ENCODE peak calls at places on chromosomes 11 and 22, in four cellular contexts. M, Y, C and Z are unnamed samples.
A peak's percentile ranks its signal among the peaks of the same experiment; 100 is the strongest.

GRCh38 chr11:63761870-63762661 is 6.5 kb downstream of the ZFTA start:
- DNase-seq in M (no peak), Y (no peak), C (no peak), Z (peak; percentile 13)

GRCh38 chr11:81070948-81071347 is 1630.1 kb upstream of the TENM4 start:
- DNase-seq in M (peak; percentile 55), Y (no peak), C (no peak), Z (peak; percentile 64)

GRCh38 chr11:115939726-115940421 is 435.7 kb upstream of the CADM1 start:
- DNase-seq in M (no peak), Y (no peak), C (peak; percentile 72), Z (no peak)

GRCh38 chr22:45818130-45819085 is 146.8 kb downstream of the ATXN10 start:
- DNase-seq in M (no peak), Y (no peak), C (no peak), Z (no peak)

GRCh38 chr11:68750197-68750987 is 928 bp downstream of the TESMIN start:
- DNase-seq in M (no peak), Y (no peak), C (no peak), Z (no peak)

GRCh38 chr11:45730014-45730413 is 64.6 kb upstream of the CHST1 start:
- DNase-seq in M (no peak), Y (no peak), C (no peak), Z (no peak)

GRCh38 chr22:21951931-21952465 is 650 bp downstream of the PPM1F start:
- DNase-seq in M (no peak), Y (peak; percentile 49), C (no peak), Z (peak; percentile 63)

GRCh38 chr22:43812149-43812842 is at the start of gene EFCAB6:
- DNase-seq in M (no peak), Y (peak; percentile 94), C (peak; percentile 96), Z (peak; percentile 92)

GRCh38 chr11:45518096-45518852 is 147.1 kb downstream of the CHST1 start:
- DNase-seq in M (no peak), Y (no peak), C (no peak), Z (no peak)

GRCh38 chr11:115081972-115082371 is 403.6 kb downstream of the NXPE2 start:
- DNase-seq in M (no peak), Y (no peak), C (no peak), Z (no peak)

GRCh38 chr22:30809086-30809485 is 114.4 kb downstream of the OSBP2 start:
- DNase-seq in M (no peak), Y (no peak), C (no peak), Z (no peak)

GRCh38 chr11:75495749-75496641 is 29.7 kb downstream of the GDPD5 start:
- DNase-seq in M (peak; percentile 19), Y (no peak), C (no peak), Z (no peak)

GRCh38 chr11:65391007-65391406 is 4.6 kb downstream of the FRMD8 start:
- DNase-seq in M (no peak), Y (no peak), C (no peak), Z (no peak)

GRCh38 chr22:17536269-17536668 is 27.0 kb upstream of the SLC25A18 start:
- DNase-seq in M (no peak), Y (no peak), C (no peak), Z (no peak)

GRCh38 chr11:123235117-123235686 is 40.2 kb upstream of the CLMP start:
- DNase-seq in M (peak; percentile 24), Y (peak; percentile 2), C (no peak), Z (peak; percentile 57)

GRCh38 chr22:20174785-20175596 is 24.1 kb upstream of the CCDC188 start:
- DNase-seq in M (no peak), Y (peak; percentile 55), C (no peak), Z (peak; percentile 32)

GRCh38 chr11:1572200-1573076 is at the start of gene DUSP8:
- DNase-seq in M (peak; percentile 71), Y (peak; percentile 95), C (peak; percentile 89), Z (no peak)

GRCh38 chr22:25569983-25570382 is 5.5 kb downstream of the GRK3 start:
- DNase-seq in M (no peak), Y (no peak), C (no peak), Z (peak; percentile 81)

GRCh38 chr11:101096036-101096704 is 33.4 kb downstream of the PGR start:
- DNase-seq in M (no peak), Y (no peak), C (no peak), Z (no peak)

GRCh38 chr11:46330154-46330886 is 16.9 kb upstream of the DGKZ start:
- DNase-seq in M (peak; percentile 57), Y (no peak), C (no peak), Z (peak; percentile 60)

GRCh38 chr11:96309001-96309642 is 33.9 kb downstream of the MAML2 start:
- DNase-seq in M (no peak), Y (no peak), C (no peak), Z (no peak)

GRCh38 chr22:46275455-46276129 is 7.8 kb downstream of the TTC38 start:
- DNase-seq in M (no peak), Y (no peak), C (no peak), Z (no peak)

GRCh38 chr11:112247198-112247597 is 13.5 kb downstream of the PLET1 start:
- DNase-seq in M (no peak), Y (no peak), C (no peak), Z (no peak)

GRCh38 chr11:9759519-9760179 is 95.8 kb downstream of the SWAP70 start:
- DNase-seq in M (peak; percentile 80), Y (peak; percentile 90), C (peak; percentile 31), Z (peak; percentile 99)

GRCh38 chr11:116990061-116990473 is 108.2 kb downstream of the SIK3 start:
- DNase-seq in M (no peak), Y (peak; percentile 0), C (no peak), Z (no peak)

GRCh38 chr11:64459016-64459415 is 100.1 kb downstream of the RPS6KA4 start:
- DNase-seq in M (no peak), Y (no peak), C (no peak), Z (no peak)

GRCh38 chr22:36256474-36256873 is 3.5 kb downstream of the APOL1 start:
- DNase-seq in M (no peak), Y (no peak), C (no peak), Z (no peak)